ENCODE peak calls at places on chromosomes 13 and 19, in five cellular contexts. S is fibroblast of the aortic adventitia, X is GM20000, Z is endothelial cell, U is mucosa of descending colon. I is an unnamed sample.

GRCh38 chr13:37277435-37278144 is 172.1 kb upstream of the CSNK1A1L start:
- DNase-seq in S (peak; percentile 74), X (no peak), Z (no peak), U (no peak), I (no peak)

GRCh38 chr19:2095338-2095938 is 688 bp downstream of the MOB3A start:
- DNase-seq in S (no peak), X (no peak), Z (no peak), U (peak; percentile 77), I (no peak)

GRCh38 chr13:95509521-95510315 is 42.8 kb upstream of the CLDN10 start:
- DNase-seq in S (peak; percentile 37), X (no peak), Z (no peak), U (no peak), I (no peak)

GRCh38 chr19:47512183-47512947 is 2.5 kb downstream of the NAPA start:
- DNase-seq in S (peak; percentile 64), X (no peak), Z (no peak), U (no peak), I (no peak)

GRCh38 chr19:4877753-4878490 is 10.5 kb upstream of the PLIN3 start:
- DNase-seq in S (no peak), X (no peak), Z (no peak), U (no peak), I (no peak)

GRCh38 chr13:94716016-94716415 is 3.7 kb upstream of the SOX21 start:
- DNase-seq in S (no peak), X (no peak), Z (no peak), U (no peak), I (no peak)

GRCh38 chr13:26051231-26052135 is at the start of gene SHISA2:
- DNase-seq in S (peak; percentile 19), X (peak; percentile 67), Z (peak; percentile 45), U (no peak), I (peak; percentile 47)

GRCh38 chr13:94332360-94333040 is 147.0 kb downstream of the DCT start:
- DNase-seq in S (no peak), X (no peak), Z (no peak), U (no peak), I (no peak)

GRCh38 chr13:24626449-24626848 is 53.8 kb upstream of the ATP12A start:
- DNase-seq in S (no peak), X (no peak), Z (no peak), U (no peak), I (no peak)

GRCh38 chr13:87669379-87669978 is 1.7 kb upstream of the SLITRK5 start:
- DNase-seq in S (peak; percentile 6), X (peak; percentile 42), Z (no peak), U (no peak), I (peak; percentile 19)

GRCh38 chr13:110128546-110128945 is 178.4 kb downstream of the COL4A1 start:
- DNase-seq in S (no peak), X (no peak), Z (no peak), U (no peak), I (no peak)

GRCh38 chr19:49145485-49146407 is 9.4 kb downstream of the HRC start:
- DNase-seq in S (peak; percentile 81), X (peak; percentile 88), Z (peak; percentile 89), U (peak; percentile 80), I (peak; percentile 86)

GRCh38 chr13:33004454-33004853 is 11.8 kb upstream of the KL start:
- DNase-seq in S (peak; percentile 61), X (no peak), Z (peak; percentile 39), U (no peak), I (no peak)

GRCh38 chr13:107203146-107203847 is 635.4 kb upstream of the ARGLU1 start:
- DNase-seq in S (peak; percentile 0), X (peak; percentile 6), Z (peak; percentile 66), U (no peak), I (peak; percentile 21)

GRCh38 chr13:40615619-40616018 is 50.8 kb downstream of the FOXO1 start:
- DNase-seq in S (no peak), X (no peak), Z (no peak), U (no peak), I (no peak)

GRCh38 chr13:32284927-32285632 is 30.1 kb downstream of the ZAR1L start:
- DNase-seq in S (peak; percentile 86), X (no peak), Z (no peak), U (no peak), I (no peak)

GRCh38 chr13:22880756-22881701 is 299.8 kb upstream of the SGCG start:
- DNase-seq in S (no peak), X (no peak), Z (no peak), U (no peak), I (no peak)

GRCh38 chr13:47100214-47100853 is 203.5 kb upstream of the HTR2A start:
- DNase-seq in S (no peak), X (peak; percentile 17), Z (no peak), U (no peak), I (no peak)

GRCh38 chr19:7926021-7926726 is at the start of gene CTXN1:
- DNase-seq in S (peak; percentile 31), X (peak; percentile 97), Z (peak; percentile 85), U (peak; percentile 70), I (peak; percentile 90)
- TF ChIP-seq CTCF in S (no peak), X (no peak), Z (no peak), U (no peak), I (no peak)

GRCh38 chr19:3302755-3303154 is 63.6 kb upstream of the NFIC start:
- DNase-seq in S (no peak), X (no peak), Z (no peak), U (peak; percentile 1), I (no peak)
- TF ChIP-seq CTCF in S (no peak), X (no peak), Z (no peak), U (no peak), I (no peak)

DNA sequence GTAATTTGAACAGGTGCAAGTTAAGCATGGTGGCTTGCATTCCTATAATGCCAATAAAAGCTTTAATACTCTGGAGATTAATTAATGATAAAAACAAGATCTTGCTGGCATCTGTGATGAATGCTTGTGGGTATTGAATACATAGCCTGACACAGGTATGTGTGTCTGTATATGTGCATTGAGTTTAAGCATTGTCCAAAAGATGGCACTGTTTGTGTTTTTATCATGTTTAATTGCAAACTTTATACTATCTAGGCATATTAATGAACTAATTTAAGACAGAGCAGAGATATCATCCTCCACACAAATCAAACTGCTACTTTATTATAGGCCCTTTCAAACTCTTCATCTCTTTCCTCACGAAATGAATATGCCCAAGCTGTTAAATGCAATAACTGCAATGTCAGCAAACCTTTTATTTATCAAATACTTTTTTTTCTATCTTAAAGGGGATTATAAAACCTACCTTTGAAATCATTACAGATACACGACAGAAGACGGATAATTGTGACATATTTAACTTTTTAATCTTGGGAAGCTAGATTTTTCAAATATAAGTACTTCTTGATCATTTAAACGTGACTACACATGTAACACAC is 86.5 kb downstream of the TNFSF11 start:
- DNase-seq in S (peak; percentile 33), X (no peak), Z (no peak), U (no peak), I (no peak)
- TF ChIP-seq CTCF in S (peak; percentile 32), X (no peak), Z (no peak), U (no peak), I (peak; percentile 20)

GRCh38 chr13:20192470-20193141 is at the start of gene GJB2:
- DNase-seq in S (no peak), X (no peak), Z (no peak), U (peak; percentile 73), I (no peak)

GRCh38 chr13:20193142-20193923 is 595 bp upstream of the GJB2 start:
- DNase-seq in S (peak; percentile 12), X (no peak), Z (no peak), U (no peak), I (no peak)

GRCh38 chr13:20191311-20191901 is 1.3 kb downstream of the GJB2 start:
- DNase-seq in S (no peak), X (no peak), Z (no peak), U (peak; percentile 83), I (no peak)

GRCh38 chr13:20190481-20191310 is 2.0 kb downstream of the GJB2 start:
- DNase-seq in S (peak; percentile 51), X (no peak), Z (no peak), U (no peak), I (no peak)

GRCh38 chr13:20191902-20192469 is 752 bp downstream of the GJB2 start:
- DNase-seq in S (peak; percentile 10), X (peak; percentile 56), Z (no peak), U (peak; percentile 69), I (peak; percentile 39)
- TF ChIP-seq CTCF in S (no peak), X (no peak), Z (no peak), U (no peak), I (no peak)

GRCh38 chr19:10001899-10002298 is 8.4 kb downstream of the COL5A3 start:
- DNase-seq in S (no peak), X (no peak), Z (peak; percentile 23), U (peak; percentile 81), I (no peak)
- TF ChIP-seq CTCF in S (peak; percentile 46), X (peak; percentile 24), Z (peak; percentile 11), U (no peak), I (peak; percentile 33)